ENCODE peak calls at places on chromosomes 2 and 18, in seven cellular contexts. S is LNCaP clone FGC; F is HEK293T; A is naive thymus-derived CD8-positive, alpha-beta T cell; V is HuH-7; X is stimulated activated CD4-positive, alpha-beta T cell treated with anti-CD3 and anti-CD28 coated beads, Interleukin-12 subunit alpha, Interleukin-12 subunit beta, amount 100 ng/mL, for 4 hours; L is ovary. H is an unnamed sample.

GRCh38 chr2:170550501-170550900 is 164.6 kb upstream of the SP5 start:
- DNase-seq in X (no peak), A (no peak), L (no peak), V (no peak), S (no peak), F (no peak), H (no peak)

GRCh38 chr2:120794716-120795115 is 59.0 kb downstream of the GLI2 start:
- DNase-seq in V (no peak), L (no peak), A (no peak), F (no peak), S (no peak), X (no peak), H (peak; percentile 84)

GRCh38 chr2:143629344-143629743 is 500.1 kb downstream of the ARHGAP15 start:
- DNase-seq in A (no peak), F (peak; percentile 44), L (no peak), S (no peak), X (no peak), V (peak; percentile 12), H (peak; percentile 66)

GRCh38 chr2:53252115-53252514 is 515.5 kb upstream of the CHAC2 start:
- DNase-seq in A (no peak), S (no peak), F (no peak), V (no peak), X (no peak), L (no peak), H (no peak)

GRCh38 chr2:46438102-46438501 is 41.3 kb upstream of the TMEM247 start:
- DNase-seq in V (no peak), X (no peak), A (no peak), F (no peak), L (no peak), S (no peak), H (no peak)

GRCh38 chr18:62912885-62913284 is 197.5 kb downstream of the PHLPP1 start:
- DNase-seq in L (no peak), V (no peak), X (no peak), S (no peak), F (no peak), A (no peak), H (no peak)

GRCh38 chr2:219643788-219644398 is 16.5 kb downstream of the SLC4A3 start:
- DNase-seq in A (no peak), S (no peak), L (peak; percentile 68), V (no peak), F (no peak), X (no peak), H (no peak)

GRCh38 chr2:201900362-201900761 is 94.0 kb downstream of the CDK15 start:
- DNase-seq in X (no peak), A (no peak), V (no peak), F (no peak), S (no peak), L (no peak), H (no peak)

GRCh38 chr2:129761569-129762021 is 217.9 kb upstream of the RAB6C start:
- DNase-seq in L (no peak), F (no peak), S (no peak), X (no peak), V (no peak), A (no peak), H (no peak)

GRCh38 chr2:57893800-57894199 is 152.8 kb upstream of the VRK2 start:
- DNase-seq in L (no peak), X (no peak), S (no peak), F (no peak), V (no peak), A (no peak), H (no peak)

GRCh38 chr2:207869784-207870778 is 100.4 kb upstream of the FZD5 start:
- DNase-seq in S (no peak), X (no peak), V (peak; percentile 39), L (no peak), A (no peak), F (no peak), H (no peak)

GRCh38 chr2:105385703-105386540 is 12.9 kb downstream of the FHL2 start:
- DNase-seq in L (no peak), S (peak; percentile 58), F (no peak), A (no peak), V (no peak), X (no peak), H (no peak)

GRCh38 chr2:219252900-219253752 is at the start of gene TUBA4B:
- DNase-seq in L (peak; percentile 56), A (no peak), X (peak; percentile 35), S (no peak), F (no peak), V (no peak), H (no peak)

GRCh38 chr2:119461811-119462210 is 30.2 kb downstream of the TMEM37 start:
- DNase-seq in A (no peak), L (no peak), X (no peak), F (no peak), S (no peak), V (no peak), H (no peak)

GRCh38 chr2:203948733-203949132 is 12.2 kb downstream of the ICOS start:
- DNase-seq in L (no peak), X (no peak), A (no peak), F (no peak), S (no peak), V (no peak), H (no peak)

GRCh38 chr2:28613616-28614501 is 118.0 kb downstream of the PLB1 start:
- DNase-seq in L (no peak), F (no peak), S (no peak), A (peak; percentile 14), X (peak; percentile 19), V (no peak), H (no peak)

GRCh38 chr2:128316777-128317185 is 1.9 kb downstream of the HS6ST1 start:
- DNase-seq in A (no peak), X (no peak), S (no peak), F (no peak), L (no peak), V (no peak), H (no peak)

H was measured in cardiac muscle cell.